ENCODE peak calls at places on chromosomes 11 and 22, in nine cellular contexts. W is effector memory CD4-positive, alpha-beta T cell; U is naive thymus-derived CD4-positive, alpha-beta T cell; A is ovary; Z is fibroblast of lung; O is stomach; D is dorsolateral prefrontal cortex; V is brain microvascular endothelial cell; R is neural progenitor cell. M is an unnamed sample. For H3K27me3, the result is how much of the 10 kb centered on the place peaks cover.

GRCh38 chr11:101445761-101446160 is 138.0 kb downstream of the TRPC6 start:
- DNase-seq in W (no peak), U (no peak), A (no peak), Z (no peak), O (no peak), D (no peak), V (no peak), R (peak), M (no peak)

GRCh38 chr11:24437123-24437522 is 59.7 kb upstream of the LUZP2 start:
- DNase-seq in W (no peak), U (no peak), A (no peak), Z (no peak), O (no peak), D (no peak), V (no peak), R (no peak), M (no peak)

GRCh38 chr11:16170448-16170847 is 185.9 kb downstream of the SOX6 start:
- DNase-seq in W (no peak), U (no peak), A (no peak), Z (no peak), O (no peak), D (no peak), V (no peak), R (no peak), M (no peak)

GRCh38 chr11:67281552-67282150 is 7.5 kb upstream of the ANKRD13D start:
- DNase-seq in W (no peak), U (no peak), A (peak), Z (no peak), O (no peak), D (no peak), V (no peak), R (no peak), M (no peak)

GRCh38 chr22:46551321-46551720 is 13.9 kb upstream of the CELSR1 start:
- DNase-seq in W (no peak), U (no peak), A (no peak), Z (no peak), O (no peak), D (no peak), V (no peak), R (no peak), M (no peak)

GRCh38 chr11:107562647-107563208 is 2.8 kb downstream of the ALKBH8 start:
- DNase-seq in W (no peak), U (no peak), A (no peak), Z (peak), O (no peak), D (no peak), V (peak), R (no peak), M (no peak)

GRCh38 chr11:59822989-59823566 is 12.5 kb upstream of the MRPL16 start:
- DNase-seq in W (no peak), U (peak), A (no peak), Z (peak), O (peak), D (no peak), V (peak), R (peak), M (peak)

GRCh38 chr11:27524155-27524554 is 17.6 kb upstream of the LIN7C start:
- DNase-seq in W (no peak), U (no peak), A (no peak), Z (peak), O (no peak), D (no peak), V (peak), R (peak), M (peak)

GRCh38 chr11:72222907-72223614 is 1.5 kb upstream of the INPPL1 start:
- DNase-seq in W (peak), U (peak), A (peak), Z (peak), O (peak), D (peak), V (peak), R (peak), M (peak)

GRCh38 chr11:63683133-63683991 is 2.1 kb downstream of the RTN3 start:
- DNase-seq in W (no peak), U (no peak), A (no peak), Z (peak), O (no peak), D (no peak), V (no peak), R (no peak), M (no peak)

GRCh38 chr11:36492724-36493304 is 17.3 kb downstream of the TRAF6 start:
- DNase-seq in W (no peak), U (peak), A (no peak), Z (peak), O (no peak), D (no peak), V (peak), R (peak), M (peak)

GRCh38 chr11:121841487-121842167 is 274.4 kb downstream of the BLID start:
- DNase-seq in W (no peak), U (no peak), A (no peak), Z (peak), O (no peak), D (no peak), V (peak), R (peak), M (no peak)

GRCh38 chr11:128299132-128299726 is 288.1 kb downstream of the ETS1 start:
- DNase-seq in W (no peak), U (no peak), A (no peak), Z (no peak), O (no peak), D (no peak), V (peak), R (no peak), M (peak)

GRCh38 chr11:73652046-73652730 is 5.8 kb downstream of the PLEKHB1 start:
- DNase-seq in W (no peak), U (no peak), A (no peak), Z (no peak), O (no peak), D (peak), V (no peak), R (peak), M (no peak)

GRCh38 chr11:123594188-123594901 is 60.1 kb downstream of the SCN3B start:
- DNase-seq in W (no peak), U (no peak), A (no peak), Z (peak), O (no peak), D (no peak), V (no peak), R (no peak), M (no peak)

GRCh38 chr11:128734439-128735224 is 40.8 kb downstream of the FLI1 start:
- DNase-seq in W (no peak), U (no peak), A (no peak), Z (no peak), O (peak), D (no peak), V (no peak), R (no peak), M (no peak)

GRCh38 chr11:120532511-120533196 is 21.1 kb downstream of the GRIK4 start:
- DNase-seq in W (no peak), U (no peak), A (no peak), Z (peak), O (no peak), D (no peak), V (no peak), R (peak), M (no peak)

GRCh38 chr11:113789675-113790320 is 10.2 kb downstream of the CLDN25 start:
- DNase-seq in W (no peak), U (no peak), A (no peak), Z (no peak), O (no peak), D (no peak), V (no peak), R (no peak), M (no peak)

GRCh38 chr11:43803766-43804165 is 76.9 kb upstream of the ALKBH3 start:
- DNase-seq in W (no peak), U (no peak), A (no peak), Z (no peak), O (no peak), D (no peak), V (no peak), R (no peak), M (no peak)

GRCh38 chr11:5335166-5335565 is 8.2 kb downstream of the OR51B5 start:
- DNase-seq in W (no peak), U (no peak), A (no peak), Z (no peak), O (no peak), D (no peak), V (no peak), R (no peak), M (no peak)

GRCh38 chr11:76671626-76672309 is 1.2 kb upstream of the LRRC32 start:
- DNase-seq in W (no peak), U (no peak), A (no peak), Z (no peak), O (no peak), D (no peak), V (no peak), R (no peak), M (no peak)

GRCh38 chr11:88338223-88338661 is 706 bp upstream of the CTSC start:
- DNase-seq in W (peak), U (peak), A (no peak), Z (peak), O (peak), D (no peak), V (peak), R (peak), M (no peak)

GRCh38 chr11:46107780-46108179 is 13.5 kb downstream of the PHF21A start:
- DNase-seq in W (no peak), U (no peak), A (no peak), Z (peak), O (no peak), D (no peak), V (no peak), R (no peak), M (no peak)

GRCh38 chr11:93528757-93529639 is 14.2 kb downstream of the SMCO4 start:
- DNase-seq in W (no peak), U (no peak), A (no peak), Z (no peak), O (no peak), D (peak), V (no peak), R (no peak), M (no peak)

GRCh38 chr11:90630176-90630575 is 407.3 kb upstream of the CHORDC1 start:
- DNase-seq in W (no peak), U (no peak), A (no peak), Z (no peak), O (no peak), D (no peak), V (no peak), R (no peak), M (no peak)

GRCh38 chr11:82930229-82930628 is 28.7 kb downstream of the DDIAS start:
- DNase-seq in W (no peak), U (no peak), A (no peak), Z (no peak), O (no peak), D (no peak), V (no peak), R (no peak), M (no peak)

GRCh38 chr22:19759994-19760651 is 455 bp upstream of the TBX1 start:
- DNase-seq in W (no peak), U (no peak), A (no peak), Z (no peak), O (no peak), D (no peak), V (no peak), R (peak), M (no peak)

GRCh38 chr11:20127671-20128527 is 32.4 kb downstream of the DBX1 start:
- DNase-seq in W (peak), U (peak), A (peak), Z (peak), O (peak), D (peak), V (peak), R (peak), M (peak)

DNA sequence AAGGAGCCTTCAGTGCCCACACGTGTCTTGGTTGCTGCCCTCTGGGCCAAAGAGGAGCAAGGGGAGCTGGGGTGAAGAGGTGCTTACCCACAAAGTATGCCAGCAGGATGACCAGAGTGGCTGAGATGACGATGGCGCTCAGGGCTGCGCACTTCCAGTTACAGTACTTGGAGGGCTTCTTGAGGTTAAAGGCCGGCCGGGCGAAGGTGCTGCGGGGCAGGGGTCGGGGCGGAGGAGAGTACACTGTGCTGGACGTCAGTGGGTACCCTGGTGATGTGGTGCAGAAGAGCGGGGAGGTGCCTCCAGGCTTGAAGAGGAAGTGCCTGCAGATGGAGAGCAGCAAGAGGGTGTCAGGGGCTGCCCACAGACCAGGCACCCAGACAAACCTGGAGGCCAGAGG is 315.0 kb upstream of the NARS2 start:
- DNase-seq in W (no peak), U (no peak), A (no peak), Z (no peak), O (no peak), D (no peak), V (no peak), R (no peak), M (no peak)
- H3K27ac ChIP-seq in W (no peak), U (no peak), A (no peak), Z (no peak), O (no peak), D (no peak), V (no peak), R (no peak), M (no peak)

GRCh38 chr22:43343262-43343988 is at the start of gene SCUBE1:
- DNase-seq in W (peak), U (no peak), A (peak), Z (peak), O (peak), D (no peak), V (no peak), R (peak), M (peak)
- H3K4me3 ChIP-seq in W (no peak), U (no peak), A (peak), Z (no peak), O (peak), D (peak), V (no peak), R (peak), M (peak)

DNA sequence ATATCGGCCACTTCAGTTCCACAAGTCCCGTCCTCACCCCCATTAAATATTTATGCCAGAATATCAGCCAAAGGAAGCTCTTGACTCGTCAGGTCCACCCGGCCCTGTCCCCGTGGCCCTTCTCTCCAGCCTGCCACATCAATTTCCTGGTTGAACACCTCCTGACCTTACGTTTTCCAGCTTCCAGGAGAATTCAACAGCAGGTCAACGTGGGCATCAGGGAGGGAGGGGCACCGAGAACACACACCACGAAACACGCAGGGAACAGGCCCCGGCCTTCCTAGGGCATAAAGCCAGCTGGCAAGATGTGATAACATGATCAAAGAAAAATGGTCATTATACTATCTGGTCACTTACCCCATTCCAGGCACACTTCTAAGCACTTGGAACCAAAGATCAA is 15.3 kb downstream of the SULT4A1 start:
- DNase-seq in W (no peak), U (no peak), A (peak), Z (no peak), O (no peak), D (peak), V (no peak), R (no peak), M (no peak)
- H3K27me3 ChIP-seq in W (under half), U (under half), A (under half), Z (under half), O (half or more), D (under half), V (under half), R (under half), M (under half)

GRCh38 chr22:28608546-28608945 is 71.1 kb downstream of the TTC28 start:
- DNase-seq in W (no peak), U (no peak), A (no peak), Z (no peak), O (no peak), D (no peak), V (no peak), R (no peak), M (no peak)

GRCh38 chr22:28607710-28608109 is 71.9 kb downstream of the TTC28 start:
- DNase-seq in W (no peak), U (no peak), A (no peak), Z (no peak), O (no peak), D (no peak), V (no peak), R (no peak), M (no peak)

GRCh38 chr22:28601915-28602314 is 77.7 kb downstream of the TTC28 start:
- DNase-seq in W (no peak), U (no peak), A (no peak), Z (no peak), O (no peak), D (no peak), V (no peak), R (no peak), M (no peak)

GRCh38 chr22:28605362-28605761 is 74.3 kb downstream of the TTC28 start:
- DNase-seq in W (no peak), U (no peak), A (no peak), Z (no peak), O (no peak), D (no peak), V (no peak), R (no peak), M (no peak)

GRCh38 chr22:28604961-28605360 is 74.7 kb downstream of the TTC28 start:
- DNase-seq in W (no peak), U (no peak), A (no peak), Z (peak), O (no peak), D (no peak), V (no peak), R (no peak), M (no peak)
- H3K27ac ChIP-seq in W (no peak), U (no peak), A (no peak), Z (no peak), O (no peak), D (no peak), V (no peak), R (peak), M (no peak)

GRCh38 chr22:17946691-17947367 is 77.5 kb downstream of the MICAL3 start:
- DNase-seq in W (no peak), U (no peak), A (no peak), Z (no peak), O (peak), D (no peak), V (no peak), R (no peak), M (no peak)

GRCh38 chr22:17944205-17944725 is 80.1 kb downstream of the MICAL3 start:
- DNase-seq in W (no peak), U (no peak), A (no peak), Z (no peak), O (no peak), D (no peak), V (no peak), R (peak), M (no peak)

GRCh38 chr22:17943533-17944204 is 80.7 kb downstream of the MICAL3 start:
- DNase-seq in W (no peak), U (no peak), A (no peak), Z (no peak), O (no peak), D (no peak), V (no peak), R (no peak), M (no peak)

GRCh38 chr22:17945851-17946690 is 78.3 kb downstream of the MICAL3 start:
- DNase-seq in W (no peak), U (no peak), A (no peak), Z (no peak), O (peak), D (peak), V (no peak), R (no peak), M (peak)

DNA sequence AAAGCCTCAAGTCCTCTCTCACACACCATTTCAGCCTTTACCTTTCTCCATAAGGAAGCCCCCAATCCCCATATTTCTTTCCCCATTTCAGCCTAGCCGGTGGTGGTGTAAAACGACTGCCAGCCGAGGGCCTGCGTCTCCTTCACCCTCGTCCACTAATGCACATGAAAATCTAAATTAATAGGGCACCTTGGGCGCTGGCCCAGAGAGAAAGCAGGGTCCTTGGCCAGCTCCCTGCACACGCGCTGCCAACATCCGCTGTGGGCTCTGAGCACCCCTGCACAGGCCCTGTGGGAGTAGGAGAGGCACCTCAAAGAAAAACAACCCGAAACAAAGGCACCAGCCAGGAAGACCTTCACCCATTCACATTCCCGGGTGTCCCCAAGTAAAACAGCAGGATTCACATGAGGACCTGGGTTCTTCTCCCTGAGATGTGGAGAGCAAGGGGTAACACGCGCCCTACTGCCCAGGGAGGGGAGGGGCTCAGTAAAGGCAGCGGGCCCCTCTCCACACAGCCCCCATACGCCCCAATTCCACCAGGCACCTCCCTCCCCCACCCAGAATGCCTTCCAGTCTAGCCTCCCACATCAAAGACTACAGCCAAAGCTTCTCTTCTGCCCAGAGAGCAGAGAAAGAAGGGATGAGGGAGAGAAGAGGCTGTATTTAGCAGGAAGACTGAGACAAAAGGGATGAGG is 79.1 kb downstream of the MICAL3 start:
- DNase-seq in W (no peak), U (no peak), A (no peak), Z (no peak), O (no peak), D (no peak), V (no peak), R (no peak), M (no peak)
- H3K4me3 ChIP-seq in W (no peak), U (no peak), A (no peak), Z (no peak), O (no peak), D (peak), V (no peak), R (no peak), M (no peak)

DNA sequence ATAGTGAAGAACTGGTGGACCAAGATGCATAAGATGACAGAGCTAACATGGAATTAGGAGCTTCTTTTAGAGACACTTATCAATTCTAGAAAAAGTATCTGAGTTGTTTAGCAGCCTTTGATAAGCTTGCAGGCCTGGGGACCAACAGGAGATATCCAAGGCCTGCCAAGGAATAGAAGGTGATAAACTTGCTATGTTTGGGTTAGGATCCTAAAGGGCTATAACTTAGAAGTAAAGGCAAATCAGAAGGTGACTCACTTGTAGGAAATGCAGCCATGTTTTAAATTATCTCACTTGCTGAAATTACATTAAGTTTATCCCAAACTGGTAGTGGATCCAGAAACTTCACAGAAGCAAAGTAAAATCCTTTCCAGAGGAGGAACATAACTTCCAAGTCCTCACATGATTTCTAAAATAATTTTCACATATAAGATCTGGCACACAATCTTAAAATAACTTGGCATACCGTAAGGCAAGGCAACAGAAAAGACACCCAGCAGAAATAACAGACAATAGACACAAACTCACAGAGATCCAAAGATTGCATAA is 69.6 kb upstream of the TEAD1 start:
- DNase-seq in W (no peak), U (no peak), A (no peak), Z (peak), O (no peak), D (no peak), V (no peak), R (no peak), M (no peak)
- H3K27me3 ChIP-seq in W (under half), U (under half), A (under half), Z (under half), O (under half), D (under half), V (under half), R (under half), M (under half)

DNA sequence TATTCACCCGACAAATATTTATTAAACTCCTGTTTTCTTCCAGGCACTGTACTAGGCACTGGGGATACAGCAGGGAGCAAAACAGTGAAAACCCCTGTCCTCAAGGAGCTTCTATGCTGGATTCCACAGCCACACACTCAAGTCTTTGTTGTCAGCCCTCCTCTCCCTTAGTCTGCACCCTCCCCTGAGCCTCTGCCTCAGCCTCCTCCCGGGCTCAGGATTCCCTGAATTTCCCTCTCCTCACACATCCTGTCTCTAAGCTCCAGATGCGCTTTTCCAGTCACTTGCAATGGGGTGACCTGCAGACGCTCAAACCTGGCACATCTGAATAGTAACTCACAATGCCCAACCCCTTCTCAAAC is 13.5 kb upstream of the TUB start:
- DNase-seq in W (no peak), U (no peak), A (no peak), Z (no peak), O (peak), D (no peak), V (no peak), R (no peak), M (no peak)
- H3K27ac ChIP-seq in W (no peak), U (no peak), A (no peak), Z (no peak), O (no peak), D (no peak), V (no peak), R (no peak), M (no peak)

GRCh38 chr22:49632199-49633009 is 195.3 kb downstream of the BRD1 start:
- DNase-seq in W (no peak), U (peak), A (peak), Z (peak), O (peak), D (peak), V (peak), R (peak), M (peak)
- H3K4me3 ChIP-seq in W (no peak), U (no peak), A (peak), Z (peak), O (peak), D (peak), V (peak), R (peak), M (peak)